ENCODE peak calls at places on chromosome 1, in nine cellular contexts. One of them, this sample, is unnamed.

GRCh38 chr1:52368383-52369172 is 2.6 kb upstream of the CC2D1B start:
- DNase-seq in fibroblast of lung: peak
- DNase-seq in uterus: no peak
- DNase-seq in CD4-positive, CD25-positive, alpha-beta regulatory T cell: peak
- DNase-seq in A549: peak
- DNase-seq in HCT116: peak
- DNase-seq in stomach: peak
- DNase-seq in right atrium auricular region: no peak
- DNase-seq in psoas muscle: peak
- DNase-seq in this sample: no peak

GRCh38 chr1:2195785-2196184 is 1.2 kb upstream of the FAAP20 start:
- DNase-seq in stomach: no peak
- DNase-seq in right atrium auricular region: no peak
- DNase-seq in A549: no peak
- DNase-seq in fibroblast of lung: no peak
- DNase-seq in psoas muscle: no peak
- DNase-seq in HCT116: no peak
- DNase-seq in CD4-positive, CD25-positive, alpha-beta regulatory T cell: no peak
- DNase-seq in uterus: no peak
- DNase-seq in this sample: no peak

GRCh38 chr1:204819495-204819894 is 51.2 kb upstream of the NFASC start:
- DNase-seq in CD4-positive, CD25-positive, alpha-beta regulatory T cell: no peak
- DNase-seq in stomach: no peak
- DNase-seq in fibroblast of lung: no peak
- DNase-seq in psoas muscle: no peak
- DNase-seq in right atrium auricular region: no peak
- DNase-seq in HCT116: no peak
- DNase-seq in uterus: no peak
- DNase-seq in A549: no peak
- DNase-seq in this sample: no peak

GRCh38 chr1:55673416-55673815 is 458.3 kb upstream of the USP24 start:
- DNase-seq in stomach: no peak
- DNase-seq in right atrium auricular region: no peak
- DNase-seq in A549: no peak
- DNase-seq in uterus: no peak
- DNase-seq in fibroblast of lung: no peak
- DNase-seq in HCT116: no peak
- DNase-seq in CD4-positive, CD25-positive, alpha-beta regulatory T cell: no peak
- DNase-seq in psoas muscle: no peak
- DNase-seq in this sample: no peak

GRCh38 chr1:11807087-11807486 is 1.1 kb downstream of the CLCN6 start:
- DNase-seq in uterus: no peak
- DNase-seq in psoas muscle: no peak
- DNase-seq in A549: no peak
- DNase-seq in CD4-positive, CD25-positive, alpha-beta regulatory T cell: no peak
- DNase-seq in right atrium auricular region: no peak
- DNase-seq in fibroblast of lung: no peak
- DNase-seq in stomach: no peak
- DNase-seq in HCT116: no peak
- DNase-seq in this sample: no peak

GRCh38 chr1:176073524-176074157 is 133.4 kb downstream of the COP1 start:
- DNase-seq in fibroblast of lung: peak
- DNase-seq in HCT116: peak
- DNase-seq in stomach: no peak
- DNase-seq in A549: peak
- DNase-seq in right atrium auricular region: no peak
- DNase-seq in uterus: peak
- DNase-seq in CD4-positive, CD25-positive, alpha-beta regulatory T cell: peak
- DNase-seq in psoas muscle: no peak
- DNase-seq in this sample: no peak

GRCh38 chr1:150558761-150559626 is 9.8 kb downstream of the ADAMTSL4 start:
- DNase-seq in stomach: no peak
- DNase-seq in CD4-positive, CD25-positive, alpha-beta regulatory T cell: no peak
- DNase-seq in uterus: peak
- DNase-seq in psoas muscle: peak
- DNase-seq in fibroblast of lung: no peak
- DNase-seq in A549: no peak
- DNase-seq in right atrium auricular region: no peak
- DNase-seq in HCT116: no peak
- DNase-seq in this sample: no peak

GRCh38 chr1:22075718-22076117 is 23.2 kb downstream of the CDC42 start:
- DNase-seq in fibroblast of lung: no peak
- DNase-seq in HCT116: no peak
- DNase-seq in stomach: no peak
- DNase-seq in psoas muscle: no peak
- DNase-seq in A549: no peak
- DNase-seq in uterus: no peak
- DNase-seq in CD4-positive, CD25-positive, alpha-beta regulatory T cell: no peak
- DNase-seq in right atrium auricular region: no peak
- DNase-seq in this sample: no peak

GRCh38 chr1:116453481-116453880 is 80.4 kb downstream of the ATP1A1 start:
- DNase-seq in A549: no peak
- DNase-seq in CD4-positive, CD25-positive, alpha-beta regulatory T cell: no peak
- DNase-seq in fibroblast of lung: no peak
- DNase-seq in right atrium auricular region: no peak
- DNase-seq in stomach: no peak
- DNase-seq in psoas muscle: no peak
- DNase-seq in uterus: no peak
- DNase-seq in HCT116: no peak
- DNase-seq in this sample: no peak

GRCh38 chr1:228735871-228736586 is 750 bp downstream of the RHOU start:
- DNase-seq in A549: peak
- DNase-seq in psoas muscle: peak
- DNase-seq in stomach: peak
- DNase-seq in CD4-positive, CD25-positive, alpha-beta regulatory T cell: peak
- DNase-seq in uterus: peak
- DNase-seq in fibroblast of lung: peak
- DNase-seq in right atrium auricular region: no peak
- DNase-seq in HCT116: peak
- DNase-seq in this sample: peak

GRCh38 chr1:64209221-64209620 is 5.8 kb downstream of the UBE2U start:
- DNase-seq in uterus: no peak
- DNase-seq in HCT116: no peak
- DNase-seq in right atrium auricular region: no peak
- DNase-seq in A549: no peak
- DNase-seq in stomach: no peak
- DNase-seq in psoas muscle: no peak
- DNase-seq in CD4-positive, CD25-positive, alpha-beta regulatory T cell: no peak
- DNase-seq in fibroblast of lung: no peak
- DNase-seq in this sample: no peak

GRCh38 chr1:34396042-34396441 is 219.3 kb downstream of the C1orf94 start:
- DNase-seq in stomach: no peak
- DNase-seq in uterus: no peak
- DNase-seq in fibroblast of lung: no peak
- DNase-seq in HCT116: no peak
- DNase-seq in A549: no peak
- DNase-seq in right atrium auricular region: no peak
- DNase-seq in CD4-positive, CD25-positive, alpha-beta regulatory T cell: no peak
- DNase-seq in psoas muscle: no peak
- DNase-seq in this sample: no peak

GRCh38 chr1:40625076-40625475 is 40.4 kb downstream of the RIMS3 start:
- DNase-seq in right atrium auricular region: no peak
- DNase-seq in stomach: peak
- DNase-seq in A549: no peak
- DNase-seq in fibroblast of lung: no peak
- DNase-seq in HCT116: no peak
- DNase-seq in uterus: no peak
- DNase-seq in CD4-positive, CD25-positive, alpha-beta regulatory T cell: no peak
- DNase-seq in psoas muscle: no peak
- DNase-seq in this sample: no peak

GRCh38 chr1:204130989-204131892 is 20.6 kb downstream of the ETNK2 start:
- DNase-seq in fibroblast of lung: peak
- DNase-seq in psoas muscle: peak
- DNase-seq in HCT116: peak
- DNase-seq in uterus: peak
- DNase-seq in right atrium auricular region: no peak
- DNase-seq in A549: peak
- DNase-seq in stomach: no peak
- DNase-seq in CD4-positive, CD25-positive, alpha-beta regulatory T cell: no peak
- DNase-seq in this sample: no peak

GRCh38 chr1:25517476-25518394 is 25.7 kb upstream of the LDLRAP1 start:
- DNase-seq in stomach: no peak
- DNase-seq in fibroblast of lung: no peak
- DNase-seq in uterus: no peak
- DNase-seq in CD4-positive, CD25-positive, alpha-beta regulatory T cell: no peak
- DNase-seq in right atrium auricular region: no peak
- DNase-seq in HCT116: no peak
- DNase-seq in psoas muscle: no peak
- DNase-seq in A549: no peak
- DNase-seq in this sample: no peak

GRCh38 chr1:87812881-87813577 is 484.3 kb downstream of the LMO4 start:
- DNase-seq in HCT116: no peak
- DNase-seq in CD4-positive, CD25-positive, alpha-beta regulatory T cell: no peak
- DNase-seq in uterus: no peak
- DNase-seq in right atrium auricular region: no peak
- DNase-seq in psoas muscle: no peak
- DNase-seq in stomach: no peak
- DNase-seq in fibroblast of lung: no peak
- DNase-seq in A549: no peak
- DNase-seq in this sample: no peak

GRCh38 chr1:184755226-184756065 is 788 bp upstream of the EDEM3 start:
- DNase-seq in uterus: no peak
- DNase-seq in right atrium auricular region: no peak
- DNase-seq in psoas muscle: no peak
- DNase-seq in HCT116: no peak
- DNase-seq in stomach: no peak
- DNase-seq in fibroblast of lung: peak
- DNase-seq in CD4-positive, CD25-positive, alpha-beta regulatory T cell: no peak
- DNase-seq in A549: peak
- DNase-seq in this sample: no peak

GRCh38 chr1:198179556-198179981 is 22.8 kb downstream of the NEK7 start:
- DNase-seq in psoas muscle: no peak
- DNase-seq in right atrium auricular region: no peak
- DNase-seq in HCT116: no peak
- DNase-seq in fibroblast of lung: peak
- DNase-seq in stomach: no peak
- DNase-seq in CD4-positive, CD25-positive, alpha-beta regulatory T cell: peak
- DNase-seq in A549: no peak
- DNase-seq in uterus: no peak
- DNase-seq in this sample: no peak

DNA sequence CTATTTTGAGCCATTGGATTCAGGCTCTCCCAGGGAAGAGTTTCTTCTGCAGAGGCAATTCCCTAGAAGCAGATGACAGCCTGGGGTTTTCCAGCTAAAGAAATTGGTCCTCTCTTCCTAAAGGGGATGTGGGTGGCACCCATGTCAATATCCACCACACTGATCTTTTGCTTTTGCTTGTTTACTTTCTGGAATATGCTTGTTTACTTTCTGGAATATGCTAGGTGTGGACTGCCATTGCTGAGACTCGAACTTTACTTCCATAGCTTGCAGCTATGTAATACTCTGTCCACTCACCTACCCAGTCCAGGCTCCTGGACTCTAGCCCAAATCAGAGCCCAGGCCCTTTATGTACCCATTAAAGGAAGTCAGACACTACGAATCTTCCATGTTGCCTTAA is 92.1 kb upstream of the SMYD2 start:
- DNase-seq in right atrium auricular region: no peak
- DNase-seq in uterus: no peak
- DNase-seq in stomach: no peak
- DNase-seq in psoas muscle: no peak
- DNase-seq in A549: no peak
- DNase-seq in fibroblast of lung: no peak
- DNase-seq in CD4-positive, CD25-positive, alpha-beta regulatory T cell: no peak
- DNase-seq in HCT116: no peak
- DNase-seq in this sample: no peak
- H3K27ac ChIP-seq in right atrium auricular region: no peak
- H3K27ac ChIP-seq in uterus: no peak
- H3K27ac ChIP-seq in stomach: no peak
- H3K27ac ChIP-seq in psoas muscle: no peak
- H3K27ac ChIP-seq in A549: no peak
- H3K27ac ChIP-seq in fibroblast of lung: no peak
- H3K27ac ChIP-seq in CD4-positive, CD25-positive, alpha-beta regulatory T cell: no peak
- H3K27ac ChIP-seq in HCT116: no peak
- H3K27ac ChIP-seq in this sample: no peak

DNA sequence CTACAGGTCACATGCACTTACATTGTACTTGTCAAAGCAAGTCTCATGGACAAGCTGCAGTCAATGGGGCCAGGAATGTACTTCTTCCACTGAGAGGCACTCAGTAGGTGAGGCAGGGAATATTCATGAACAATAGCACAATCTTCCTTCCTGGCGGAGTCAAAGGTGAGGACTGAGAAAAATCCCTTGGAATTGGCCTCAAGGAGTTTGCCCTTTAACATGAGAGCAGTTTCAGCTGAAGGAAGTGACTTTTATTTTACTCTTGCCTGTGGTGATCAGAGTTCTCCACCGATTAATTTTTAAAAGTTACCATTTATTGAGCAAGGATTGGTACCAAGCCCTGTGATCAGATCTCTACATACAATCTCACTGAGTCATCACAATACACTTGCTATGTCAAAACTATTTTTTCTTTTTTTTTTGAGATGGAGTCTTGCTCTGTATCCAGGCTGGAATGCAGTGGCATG is 11.2 kb upstream of the AK2 start:
- DNase-seq in uterus: no peak
- DNase-seq in HCT116: no peak
- DNase-seq in right atrium auricular region: no peak
- DNase-seq in fibroblast of lung: peak
- DNase-seq in psoas muscle: no peak
- DNase-seq in A549: no peak
- DNase-seq in stomach: no peak
- DNase-seq in CD4-positive, CD25-positive, alpha-beta regulatory T cell: no peak
- DNase-seq in this sample: no peak
- H3K27ac ChIP-seq in uterus: no peak
- H3K27ac ChIP-seq in HCT116: no peak
- H3K27ac ChIP-seq in right atrium auricular region: no peak
- H3K27ac ChIP-seq in fibroblast of lung: no peak
- H3K27ac ChIP-seq in psoas muscle: no peak
- H3K27ac ChIP-seq in A549: peak
- H3K27ac ChIP-seq in stomach: no peak
- H3K27ac ChIP-seq in CD4-positive, CD25-positive, alpha-beta regulatory T cell: no peak
- H3K27ac ChIP-seq in this sample: no peak

GRCh38 chr1:3440282-3440681 is 14.2 kb upstream of the ARHGEF16 start:
- DNase-seq in fibroblast of lung: no peak
- DNase-seq in uterus: no peak
- DNase-seq in HCT116: no peak
- DNase-seq in right atrium auricular region: no peak
- DNase-seq in A549: no peak
- DNase-seq in psoas muscle: peak
- DNase-seq in stomach: no peak
- DNase-seq in CD4-positive, CD25-positive, alpha-beta regulatory T cell: no peak
- DNase-seq in this sample: no peak
- H3K27ac ChIP-seq in fibroblast of lung: no peak
- H3K27ac ChIP-seq in uterus: no peak
- H3K27ac ChIP-seq in HCT116: no peak
- H3K27ac ChIP-seq in right atrium auricular region: no peak
- H3K27ac ChIP-seq in A549: no peak
- H3K27ac ChIP-seq in psoas muscle: no peak
- H3K27ac ChIP-seq in stomach: no peak
- H3K27ac ChIP-seq in CD4-positive, CD25-positive, alpha-beta regulatory T cell: no peak
- H3K27ac ChIP-seq in this sample: no peak

DNA sequence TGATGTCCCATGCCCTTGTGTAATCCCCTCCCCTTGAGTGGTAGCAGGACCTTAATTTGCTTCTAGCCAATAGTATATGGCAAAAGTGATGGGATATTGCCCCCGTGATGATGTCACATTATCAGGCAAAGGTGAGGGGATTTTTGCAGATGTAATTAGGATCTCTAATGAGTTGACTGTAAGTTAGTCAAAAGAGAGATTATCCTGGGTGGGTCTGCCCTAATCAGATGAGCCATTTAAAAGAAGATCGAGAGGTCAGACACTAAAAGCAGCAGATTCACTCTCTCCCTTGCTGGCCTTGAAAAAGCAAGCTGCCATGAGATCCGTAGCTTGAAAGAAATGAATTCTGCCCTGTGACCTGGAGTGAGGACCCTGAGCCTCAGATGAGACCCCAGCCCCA is 50.1 kb upstream of the TARBP1 start:
- DNase-seq in stomach: no peak
- DNase-seq in fibroblast of lung: no peak
- DNase-seq in right atrium auricular region: no peak
- DNase-seq in A549: no peak
- DNase-seq in psoas muscle: no peak
- DNase-seq in uterus: peak
- DNase-seq in HCT116: no peak
- DNase-seq in CD4-positive, CD25-positive, alpha-beta regulatory T cell: no peak
- DNase-seq in this sample: no peak
- H3K27ac ChIP-seq in stomach: no peak
- H3K27ac ChIP-seq in fibroblast of lung: no peak
- H3K27ac ChIP-seq in right atrium auricular region: peak
- H3K27ac ChIP-seq in A549: no peak
- H3K27ac ChIP-seq in psoas muscle: peak
- H3K27ac ChIP-seq in uterus: peak
- H3K27ac ChIP-seq in HCT116: no peak
- H3K27ac ChIP-seq in CD4-positive, CD25-positive, alpha-beta regulatory T cell: no peak
- H3K27ac ChIP-seq in this sample: peak